ENCODE peak calls at places on chromosome 9, in nine cellular contexts. G is HCT116, E is breast epithelium, Y is endothelial cell of umbilical vein, V is uterus, P is spleen, W is stomach, L is heart left ventricle, B is esophagus squamous epithelium. Q is an unnamed sample.
A peak's percentile ranks its signal among the peaks of the same experiment; 100 is the strongest.

GRCh38 chr9:109264865-109265532 is 55.9 kb downstream of the EPB41L4B start:
- DNase-seq in L (peak; percentile 74), Y (no peak), E (peak; percentile 66), W (peak; percentile 71), V (no peak), B (no peak), G (no peak), P (no peak), Q (peak; percentile 73)

GRCh38 chr9:95513722-95514121 is 3.0 kb downstream of the PTCH1 start:
- DNase-seq in Y (no peak), P (no peak), B (no peak), V (no peak), W (no peak), G (no peak), L (no peak), E (no peak), Q (no peak)

GRCh38 chr9:63817622-63818518 is 1467.1 kb downstream of the FOXD4L5 start:
- DNase-seq in P (peak; percentile 97), V (peak; percentile 31), E (peak; percentile 79), B (no peak), W (peak; percentile 64), Y (peak; percentile 18), G (no peak), L (peak; percentile 85), Q (peak; percentile 72)

GRCh38 chr9:96135071-96135825 is 166.7 kb downstream of the HSD17B3 start:
- DNase-seq in W (no peak), Y (peak; percentile 37), V (no peak), L (no peak), E (no peak), B (no peak), G (no peak), P (no peak), Q (no peak)

GRCh38 chr9:94899464-94900221 is 173.1 kb downstream of the AOPEP start:
- DNase-seq in G (no peak), L (no peak), P (no peak), E (no peak), B (no peak), Y (no peak), V (no peak), W (no peak), Q (no peak)

GRCh38 chr9:70085241-70085640 is 41.6 kb downstream of the MAMDC2 start:
- DNase-seq in P (no peak), W (no peak), G (no peak), L (no peak), V (no peak), Y (peak; percentile 44), B (no peak), E (no peak), Q (no peak)

GRCh38 chr9:99176527-99177013 is 45.2 kb downstream of the ALG2 start:
- DNase-seq in P (no peak), W (no peak), G (no peak), Y (no peak), E (no peak), V (no peak), B (no peak), L (no peak), Q (no peak)

GRCh38 chr9:107548298-107549142 is 59.0 kb upstream of the KLF4 start:
- DNase-seq in L (no peak), Y (peak; percentile 80), G (peak; percentile 59), P (no peak), V (peak; percentile 54), W (no peak), E (no peak), B (no peak), Q (no peak)

GRCh38 chr9:77987104-77987656 is 44.4 kb downstream of the GNAQ start:
- DNase-seq in E (no peak), B (no peak), V (no peak), P (no peak), W (no peak), L (no peak), Y (no peak), G (no peak), Q (no peak)

GRCh38 chr9:88464851-88465250 is 70.1 kb upstream of the NXNL2 start:
- DNase-seq in P (no peak), W (no peak), L (no peak), G (no peak), V (no peak), Y (peak; percentile 57), E (no peak), B (no peak), Q (no peak)

GRCh38 chr9:124813496-124814177 is 36.7 kb downstream of the OLFML2A start:
- DNase-seq in P (no peak), L (no peak), B (no peak), G (no peak), Y (no peak), V (no peak), E (no peak), W (no peak), Q (no peak)

GRCh38 chr9:124814178-124814535 is 37.2 kb downstream of the OLFML2A start:
- DNase-seq in B (no peak), L (peak; percentile 10), E (no peak), G (no peak), V (no peak), W (no peak), P (no peak), Y (no peak), Q (no peak)

GRCh38 chr9:124810513-124811355 is 33.8 kb downstream of the OLFML2A start:
- DNase-seq in Y (no peak), B (no peak), G (peak; percentile 74), V (no peak), W (no peak), L (peak; percentile 28), E (no peak), P (no peak), Q (no peak)

GRCh38 chr9:124813041-124813440 is 36.1 kb downstream of the OLFML2A start:
- DNase-seq in Y (no peak), G (no peak), V (no peak), E (no peak), B (no peak), W (no peak), L (peak; percentile 14), P (no peak), Q (no peak)

GRCh38 chr9:124812401-124813016 is 35.6 kb downstream of the OLFML2A start:
- DNase-seq in G (peak; percentile 84), Y (no peak), B (no peak), W (no peak), P (no peak), V (peak; percentile 89), E (no peak), L (peak; percentile 66), Q (peak; percentile 47)
- H3K27ac ChIP-seq in G (peak overlapping the region; percentile 91), Y (no peak overlapping the region), B (peak overlapping the region; percentile 75), W (no peak overlapping the region), P (no peak overlapping the region), V (peak overlapping the region; percentile 89), E (peak overlapping the region; percentile 69), L (no peak overlapping the region), Q (peak overlapping the region; percentile 63)

DNA sequence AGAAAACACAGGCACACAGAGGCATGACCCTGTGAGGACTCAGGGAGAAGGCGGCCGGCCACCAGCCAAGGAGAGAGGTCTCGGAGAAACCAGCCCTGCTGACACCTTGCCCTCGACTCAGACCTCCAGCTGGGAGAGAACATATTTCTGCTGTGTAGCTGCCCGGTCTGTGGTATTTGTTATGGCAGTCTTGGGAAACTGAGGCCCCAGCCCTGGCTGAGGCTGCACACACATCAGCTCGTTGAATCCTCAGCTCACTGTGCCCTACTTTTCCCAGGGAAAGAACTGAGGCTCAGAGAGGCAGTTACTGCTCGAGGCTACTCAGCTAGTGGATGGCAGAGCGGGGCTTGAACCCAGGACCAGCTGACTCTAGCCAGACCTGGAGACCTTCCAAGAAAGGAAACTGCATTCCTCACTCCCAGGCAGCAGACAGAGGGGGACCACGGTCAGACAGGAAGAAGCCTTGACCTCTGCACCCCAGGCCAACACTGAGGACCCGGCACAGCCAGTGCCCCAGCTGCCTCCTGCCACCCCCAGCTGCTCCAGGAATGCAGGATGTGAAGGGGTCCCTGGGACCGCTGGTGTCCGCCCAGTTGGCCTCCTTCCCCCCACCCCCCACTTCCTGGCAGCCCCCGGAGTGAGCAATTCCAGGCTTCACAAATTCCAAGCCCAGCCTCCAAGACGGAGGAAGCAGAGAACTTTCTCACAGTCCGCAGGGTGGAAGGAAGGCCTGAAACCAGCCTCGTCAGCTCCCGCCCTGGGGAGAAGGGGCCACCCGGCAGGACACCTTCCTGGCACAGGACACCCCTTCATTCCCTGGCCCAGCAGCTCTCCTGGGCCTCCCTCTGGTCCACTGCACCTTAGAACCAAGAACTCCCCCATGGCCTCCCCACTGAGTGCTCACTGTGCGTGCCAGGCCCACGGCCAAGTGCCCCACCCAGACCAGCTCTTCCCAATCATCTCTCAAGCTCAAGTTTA is 69.9 kb downstream of the LRSAM1 start:
- DNase-seq in W (no peak), B (no peak), G (no peak), L (peak; percentile 70), Y (peak; percentile 90), P (no peak), E (no peak), V (no peak), Q (no peak)
- TF ChIP-seq POLR2A in W (no peak), B (no peak), G (no peak), L (no peak), Y (peak; percentile 68), P (no peak), E (no peak), V (no peak), Q (no peak)

GRCh38 chr9:35553670-35554543 is 51.2 kb upstream of the TESK1 start:
- DNase-seq in W (peak; percentile 64), Y (peak; percentile 76), P (no peak), L (no peak), E (no peak), G (peak; percentile 37), B (no peak), V (peak; percentile 65), Q (peak; percentile 64)
- TF ChIP-seq CTCF in W (peak; percentile 72), Y (peak; percentile 79), P (peak; percentile 72), L (peak; percentile 96), E (peak; percentile 86), G (peak; percentile 96), B (peak; percentile 89), V (peak; percentile 95), Q (peak; percentile 74)

GRCh38 chr9:125759812-125760134 is 12.6 kb downstream of the PBX3 start:
- DNase-seq in B (no peak), P (no peak), L (no peak), G (no peak), V (no peak), E (no peak), Y (peak; percentile 27), W (no peak), Q (no peak)

GRCh38 chr9:125760537-125760936 is 13.4 kb downstream of the PBX3 start:
- DNase-seq in G (no peak), L (no peak), W (no peak), V (no peak), P (no peak), Y (no peak), B (no peak), E (no peak), Q (no peak)

GRCh38 chr9:125763373-125763772 is 16.2 kb downstream of the PBX3 start:
- DNase-seq in B (no peak), V (no peak), E (no peak), P (no peak), W (no peak), Y (peak; percentile 76), G (no peak), L (no peak), Q (no peak)

GRCh38 chr9:125758986-125759811 is 12.0 kb downstream of the PBX3 start:
- DNase-seq in P (peak; percentile 77), V (no peak), E (no peak), B (no peak), L (no peak), W (no peak), Y (peak; percentile 4), G (no peak), Q (peak; percentile 12)

DNA sequence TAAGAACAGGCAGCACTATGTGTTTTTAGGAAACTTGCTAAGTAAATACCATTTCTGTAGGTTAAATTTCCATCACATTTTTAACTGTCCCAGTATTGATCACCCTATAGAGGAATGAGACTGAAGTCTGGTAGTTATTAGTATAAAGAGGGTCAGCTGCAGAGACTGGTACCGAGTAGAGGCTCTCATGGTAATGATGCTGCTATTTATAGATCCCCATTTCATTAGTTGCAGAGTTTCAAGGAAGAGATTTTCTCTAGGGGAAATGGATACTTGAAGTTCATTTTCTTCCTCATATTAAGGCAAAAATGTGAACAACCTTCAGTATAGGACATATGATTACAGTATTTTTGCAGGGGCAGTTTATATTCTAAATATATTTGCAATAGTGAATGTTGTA is 14.5 kb downstream of the PBX3 start:
- DNase-seq in B (no peak), Y (no peak), W (no peak), G (no peak), L (no peak), P (no peak), E (no peak), V (no peak), Q (no peak)
- H3K27ac ChIP-seq in B (no peak overlapping the region), Y (no peak overlapping the region), W (no peak overlapping the region), G (no peak overlapping the region), L (peak overlapping the region; percentile 68), P (no peak overlapping the region), E (no peak overlapping the region), V (no peak overlapping the region), Q (no peak overlapping the region)